ENCODE peak calls at places on chromosomes 2 and 18, in four cellular contexts. E is astrocyte of the spinal cord, R is MV-4-11, Q is GM06990. O is an unnamed sample.

GRCh38 chr2:105617631-105618350 is 126.9 kb upstream of the NCK2 start:
- DNase-seq in R (no peak), Q (no peak), E (no peak), O (no peak)

GRCh38 chr2:231557571-231558217 is 27.4 kb upstream of the NMUR1 start:
- DNase-seq in E (peak), Q (peak), R (peak), O (peak)

GRCh38 chr2:67399831-67400489 is 2.8 kb downstream of the ETAA1 start:
- DNase-seq in E (peak), R (no peak), Q (no peak), O (no peak)

GRCh38 chr2:145724499-145724898 is 1204.6 kb upstream of the ZEB2 start:
- DNase-seq in E (peak), R (no peak), Q (no peak), O (no peak)

GRCh38 chr18:12699747-12700146 is 2.8 kb downstream of the CEP76 start:
- DNase-seq in R (no peak), E (no peak), Q (no peak), O (no peak)

GRCh38 chr18:58216071-58216471 is 172.0 kb downstream of the NEDD4L start:
- DNase-seq in E (no peak), R (no peak), Q (no peak), O (no peak)

GRCh38 chr2:25936889-25937545 is 45.3 kb downstream of the KIF3C start:
- DNase-seq in E (peak), Q (no peak), R (no peak), O (no peak)

GRCh38 chr2:226387499-226387942 is 412.1 kb downstream of the IRS1 start:
- DNase-seq in R (no peak), E (no peak), Q (no peak), O (no peak)

GRCh38 chr2:241412144-241412543 is 56.1 kb downstream of the FARP2 start:
- DNase-seq in E (peak), R (no peak), Q (no peak), O (peak)

GRCh38 chr18:939167-939566 is 34.5 kb downstream of the ADCYAP1 start:
- DNase-seq in R (no peak), E (peak), Q (no peak), O (no peak)